ENCODE peak calls at places on chromosomes 11 and 22, in seven cellular contexts. P is hypothalamus; G is transverse colon; I is activated T-helper 1 cell treated with anti-CD3 and anti-CD28 coated beads, Interleukin-12 subunit alpha, Interleukin-12 subunit beta, Interleukin-2, Interleukin-4 antibody, amounts not matched to agents 30 ng/mL and 10 ng/mL and 1 ng/mL, durations not matched to agents 14 hours and 24 hours and 36 hours; L is effector CD4-positive, alpha-beta T cell; W is nucleus accumbens; S is myocyte. V is an unnamed sample.

GRCh38 chr22:35310556-35311550 is 11.2 kb downstream of the TOM1 start:
- DNase-seq in W (no peak), S (peak; percentile 73), I (no peak), G (peak; percentile 63), P (no peak), L (no peak), V (no peak)

GRCh38 chr22:50305658-50306566 is 1.5 kb downstream of the PLXNB2 start:
- DNase-seq in G (peak; percentile 89), P (peak; percentile 55), L (no peak), W (peak; percentile 48), I (no peak), S (peak; percentile 98), V (no peak)

GRCh38 chr11:45432100-45432499 is 146.0 kb upstream of the SYT13 start:
- DNase-seq in G (no peak), S (no peak), L (no peak), I (no peak), P (no peak), W (no peak), V (no peak)

GRCh38 chr11:132961453-132961852 is 570.8 kb downstream of the OPCML start:
- DNase-seq in L (no peak), G (no peak), S (no peak), P (no peak), I (no peak), W (no peak), V (no peak)

GRCh38 chr11:72411623-72412532 is 22.5 kb downstream of the CLPB start:
- DNase-seq in P (peak; percentile 37), L (no peak), G (peak; percentile 25), W (no peak), S (no peak), I (no peak), V (no peak)

GRCh38 chr11:19727246-19727645 is 14.6 kb downstream of the NAV2 start:
- DNase-seq in G (no peak), I (no peak), S (peak; percentile 51), L (no peak), P (no peak), W (peak; percentile 47), V (no peak)

GRCh38 chr11:75320643-75321042 is 30.8 kb downstream of the ARRB1 start:
- DNase-seq in L (no peak), S (no peak), G (no peak), W (no peak), P (no peak), I (no peak), V (no peak)

GRCh38 chr11:124625504-124626168 is 3.0 kb downstream of the TBRG1 start:
- DNase-seq in S (peak; percentile 86), I (no peak), P (no peak), L (no peak), G (no peak), W (no peak), V (no peak)

GRCh38 chr11:112658521-112658920 is 302.7 kb upstream of the NCAM1 start:
- DNase-seq in P (no peak), G (no peak), S (peak; percentile 51), W (no peak), L (no peak), I (no peak), V (no peak)

V was measured in T-helper 2 cell treated with Interferon-gamma antibody and Interleukin-4, amounts not matched to agents 5 μg/mL and 100 μg/mL, for 36 hours.